ENCODE peak calls at places on chromosomes 5 and 9, in nine cellular contexts. Q is uterus, D is fibroblast of mammary gland, K is AG09309, N is endodermal cell, W is esophagus muscularis mucosa, H is fibroblast of lung, L is fibroblast of the aortic adventitia, P is AG04450. G is an unnamed sample.

GRCh38 chr9:89179920-89180667 is 1.5 kb upstream of the SHC3 start:
- DNase-seq in W (peak; percentile 96), L (peak; percentile 97), P (peak; percentile 92), Q (peak; percentile 89), H (peak; percentile 97), K (peak; percentile 80), D (peak; percentile 96), N (peak; percentile 96), G (peak; percentile 30)

GRCh38 chr5:73296772-73297171 is 123.8 kb downstream of the TMEM174 start:
- DNase-seq in N (no peak), K (no peak), H (peak; percentile 95), Q (no peak), L (peak; percentile 82), W (no peak), P (no peak), D (peak; percentile 42), G (no peak)

GRCh38 chr5:87020099-87020934 is 247.4 kb upstream of the RASA1 start:
- DNase-seq in K (no peak), Q (no peak), D (peak; percentile 15), H (peak; percentile 9), L (peak; percentile 12), W (no peak), N (peak; percentile 74), P (no peak), G (peak; percentile 86)

GRCh38 chr5:158431369-158432029 is 572.6 kb upstream of the CLINT1 start:
- DNase-seq in L (peak; percentile 71), P (no peak), K (no peak), N (no peak), Q (peak; percentile 35), W (peak; percentile 83), H (no peak), D (peak; percentile 82), G (peak; percentile 44)

GRCh38 chr5:131999991-132000490 is 11.4 kb downstream of the ACSL6 start:
- DNase-seq in D (no peak), Q (no peak), H (no peak), W (no peak), P (no peak), K (no peak), N (no peak), L (no peak), G (no peak)

GRCh38 chr5:41246376-41246775 is 33.0 kb upstream of the C6 start:
- DNase-seq in N (no peak), H (peak; percentile 94), L (peak; percentile 92), D (peak; percentile 98), Q (peak; percentile 32), W (no peak), P (peak; percentile 58), K (no peak), G (no peak)

GRCh38 chr9:16864741-16865434 is 5.6 kb downstream of the BNC2 start:
- DNase-seq in P (no peak), K (no peak), N (no peak), D (peak; percentile 81), Q (no peak), H (peak; percentile 83), L (peak; percentile 76), W (no peak), G (no peak)

GRCh38 chr5:127092690-127093089 is 19.4 kb upstream of the C5orf63 start:
- DNase-seq in H (peak; percentile 76), W (no peak), N (peak; percentile 53), D (peak; percentile 80), P (no peak), L (peak; percentile 46), K (peak; percentile 34), Q (no peak), G (no peak)

DNA sequence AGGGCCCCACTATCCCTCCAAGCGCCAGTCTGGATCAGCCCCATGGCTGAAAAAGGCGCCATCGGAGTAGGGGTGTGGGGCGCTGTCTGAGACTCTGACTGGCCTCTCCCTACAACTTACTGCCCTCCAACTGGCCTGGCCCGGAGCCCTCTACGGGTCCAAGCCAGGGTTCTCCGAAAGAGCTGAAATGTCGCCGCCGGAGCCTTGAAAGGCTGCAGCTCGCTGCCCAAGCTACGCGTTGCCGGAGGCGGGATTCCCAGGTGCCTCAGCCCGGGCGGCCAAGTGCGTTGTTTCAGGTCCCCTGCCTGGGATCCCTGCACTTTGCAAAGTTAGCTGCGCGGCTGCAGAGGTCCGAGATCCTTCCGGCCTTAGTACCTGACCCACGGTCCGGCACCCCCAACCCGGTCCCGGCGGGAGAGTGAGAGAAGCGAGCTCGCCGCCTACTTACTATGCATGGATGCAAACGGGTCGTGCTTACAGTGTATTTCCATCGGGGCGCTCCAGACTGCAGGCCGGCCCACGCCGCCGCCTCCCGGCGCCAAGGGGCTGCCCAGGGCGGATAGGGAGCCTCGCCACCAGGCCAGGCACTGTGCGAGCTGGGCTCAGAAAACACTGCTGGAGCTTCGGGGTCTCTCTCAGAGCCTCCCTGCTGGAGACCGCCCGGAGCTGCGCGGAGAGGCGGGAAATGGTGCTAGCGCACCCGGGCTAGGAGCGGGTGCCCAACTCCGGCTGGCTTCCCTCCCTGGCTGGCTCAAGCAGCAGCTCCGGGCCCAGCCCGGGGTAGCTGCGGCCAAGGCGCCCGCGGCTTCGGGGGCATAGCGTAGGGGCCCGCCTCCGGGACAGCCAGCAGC is 7.8 kb downstream of the PAX5 start:
- DNase-seq in D (no peak), L (no peak), P (no peak), H (no peak), W (no peak), N (peak; percentile 75), Q (no peak), K (no peak), G (peak; percentile 53)
- H3K4me3 ChIP-seq in D (no peak overlapping the region), L (no peak overlapping the region), P (no peak overlapping the region), H (no peak overlapping the region), W (peak overlapping the region; percentile 46), N (peak overlapping the region; percentile 60), Q (no peak overlapping the region), K (no peak overlapping the region), G (peak overlapping the region; percentile 77)

DNA sequence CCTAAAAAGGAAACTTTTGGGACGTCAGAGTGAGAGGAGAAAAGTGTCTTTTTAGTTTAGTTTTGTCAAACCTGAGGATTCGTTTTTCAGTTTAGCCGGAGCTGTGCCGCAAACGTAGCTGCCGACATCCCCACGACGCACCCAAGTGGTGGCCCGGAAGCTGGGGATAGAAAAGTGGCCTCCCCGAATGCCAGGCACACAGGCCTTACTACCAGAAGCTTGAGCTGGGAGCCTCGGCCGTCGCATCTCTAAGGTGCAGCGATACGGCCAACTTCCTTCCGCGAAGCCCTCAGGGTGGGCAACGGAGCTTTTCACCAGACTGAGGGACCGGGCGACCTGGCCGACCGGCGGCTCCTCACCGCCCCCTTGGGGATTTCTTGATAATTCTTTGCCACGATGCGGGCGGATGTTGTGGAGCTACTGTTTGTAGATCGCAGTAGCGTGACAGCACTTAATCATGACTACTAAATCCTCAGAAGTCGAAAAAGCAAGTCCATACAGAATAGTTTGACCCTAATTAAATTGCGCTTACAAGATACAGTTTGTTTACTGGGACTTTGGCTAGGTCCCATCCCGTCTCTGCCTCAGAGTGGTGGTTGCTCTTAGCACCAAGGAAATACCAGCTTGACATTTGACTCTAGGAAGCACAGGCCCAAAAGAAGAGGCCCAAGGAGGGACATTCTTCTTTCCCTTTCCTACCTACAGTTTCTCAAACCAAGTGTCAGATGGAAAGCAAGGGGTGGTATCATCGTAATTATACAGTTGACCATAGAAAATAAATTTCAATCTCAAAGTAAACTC is 584 bp upstream of the TMEM267 start:
- DNase-seq in P (peak; percentile 45), W (peak; percentile 96), D (peak; percentile 80), K (peak; percentile 58), L (peak; percentile 79), H (peak; percentile 78), Q (peak; percentile 81), N (peak; percentile 94), G (peak; percentile 92)
- TF ChIP-seq CTCF in P (peak; percentile 70), W (peak; percentile 68), D (peak; percentile 50), K (peak; percentile 76), L (peak; percentile 62), H (peak; percentile 62), Q (peak; percentile 56), N (peak; percentile 87), G (peak; percentile 70)

GRCh38 chr5:119387900-119388618 is 32.2 kb downstream of the TNFAIP8 start:
- DNase-seq in W (no peak), K (no peak), L (no peak), D (no peak), Q (no peak), H (no peak), N (no peak), P (no peak), G (no peak)

GRCh38 chr5:119388619-119389190 is 32.9 kb downstream of the TNFAIP8 start:
- DNase-seq in K (no peak), D (no peak), H (no peak), P (no peak), L (no peak), W (no peak), Q (no peak), N (no peak), G (no peak)

GRCh38 chr5:119386945-119387344 is 31.1 kb downstream of the TNFAIP8 start:
- DNase-seq in P (no peak), D (peak; percentile 30), H (peak; percentile 37), K (no peak), W (no peak), Q (no peak), N (no peak), L (peak; percentile 46), G (no peak)

GRCh38 chr5:119393201-119393691 is 37.4 kb downstream of the TNFAIP8 start:
- DNase-seq in H (peak; percentile 77), K (peak; percentile 71), D (peak; percentile 60), N (no peak), W (no peak), Q (no peak), P (no peak), L (peak; percentile 92), G (no peak)

DNA sequence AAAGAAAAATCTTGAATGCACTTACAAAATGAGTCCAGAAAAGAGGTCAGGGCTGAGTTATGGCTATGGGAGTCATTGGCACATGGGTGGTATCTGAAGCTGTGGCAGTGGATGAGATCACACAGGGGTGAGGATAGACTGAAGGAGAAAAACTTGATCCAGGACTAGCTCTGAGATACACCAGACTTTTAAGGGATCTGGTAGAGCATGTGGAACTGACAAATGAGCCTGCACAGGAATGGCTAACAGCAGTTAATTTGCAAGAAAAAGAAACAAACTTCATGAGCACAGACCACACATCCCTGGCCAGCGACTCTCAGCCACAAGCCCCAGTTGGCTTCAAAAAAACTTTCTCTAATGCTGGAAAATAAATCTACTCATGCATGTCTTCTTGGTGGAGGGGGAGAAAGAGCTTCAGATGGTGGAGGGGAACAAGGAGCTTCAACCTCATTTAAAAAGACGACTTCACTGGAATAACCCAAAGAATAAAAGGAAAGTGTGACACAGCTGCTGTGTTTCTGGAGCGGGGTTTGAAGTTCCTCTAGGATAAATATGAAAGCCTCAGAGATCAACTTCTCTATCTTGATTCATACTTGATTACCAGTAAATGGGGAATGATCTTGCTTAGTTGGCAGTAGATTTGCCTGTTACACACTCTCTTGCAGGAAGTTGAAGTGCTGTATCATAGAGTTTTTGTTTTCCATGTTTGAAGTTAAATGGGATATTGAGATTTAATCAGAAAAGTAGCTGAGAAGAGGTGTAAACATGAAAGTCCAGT is 33.7 kb downstream of the TNFAIP8 start:
- DNase-seq in P (no peak), W (no peak), N (no peak), Q (no peak), L (peak; percentile 66), H (peak; percentile 71), K (no peak), D (peak; percentile 27), G (peak; percentile 39)
- H3K4me3 ChIP-seq in P (no peak overlapping the region), W (no peak overlapping the region), N (no peak overlapping the region), Q (no peak overlapping the region), L (no peak overlapping the region), H (peak overlapping the region; percentile 21), K (no peak overlapping the region), D (no peak overlapping the region), G (no peak overlapping the region)

DNA sequence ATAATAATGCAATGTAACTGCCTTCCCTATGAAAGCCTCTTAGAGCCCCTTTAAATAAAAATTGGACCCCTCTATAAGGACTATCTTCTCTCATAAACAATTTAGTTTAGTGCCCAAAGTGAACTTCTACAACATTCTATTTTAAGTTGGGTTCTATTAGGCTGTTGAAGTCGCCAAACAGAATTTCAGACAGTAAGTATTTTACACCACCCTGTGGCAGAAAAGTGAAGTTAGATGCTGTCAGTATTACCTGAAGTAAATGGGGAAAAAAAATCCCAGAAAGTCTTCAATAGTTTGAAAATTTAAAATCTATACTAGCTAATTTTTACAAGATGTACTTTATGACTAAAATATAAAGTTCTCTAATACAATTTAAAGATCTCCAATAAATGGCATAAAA is 29.5 kb downstream of the CAAP1 start:
- DNase-seq in H (peak; percentile 3), N (no peak), D (peak; percentile 29), P (no peak), Q (no peak), W (no peak), L (peak; percentile 48), K (no peak), G (no peak)
- TF ChIP-seq CTCF in H (peak; percentile 38), N (peak; percentile 72), D (peak; percentile 49), P (peak; percentile 44), Q (peak; percentile 38), W (peak; percentile 45), L (peak; percentile 52), K (peak; percentile 26), G (no peak)

G was measured in GM12865.